ENCODE peak calls at places on chromosomes 12 and 14, in eight cellular contexts. One of them, this sample, is unnamed. For H3K4me1 and H3K36me3, the result is how much of the 10 kb centered on the place peaks cover.

GRCh38 chr14:50560929-50561280 is 960 bp downstream of the ATL1 start:
- DNase-seq in transverse colon: peak
- DNase-seq in SK-N-SH: peak
- DNase-seq in sigmoid colon: peak
- DNase-seq in endothelial cell of umbilical vein: peak
- DNase-seq in suprapubic skin: peak
- DNase-seq in H1: peak
- DNase-seq in HCT116: no peak
- DNase-seq in this sample: peak

GRCh38 chr12:13539051-13539450 is 342.5 kb downstream of the EMP1 start:
- DNase-seq in transverse colon: no peak
- DNase-seq in SK-N-SH: no peak
- DNase-seq in sigmoid colon: no peak
- DNase-seq in endothelial cell of umbilical vein: no peak
- DNase-seq in suprapubic skin: no peak
- DNase-seq in H1: no peak
- DNase-seq in HCT116: no peak
- DNase-seq in this sample: no peak

GRCh38 chr14:69268763-69269162 is 8.8 kb downstream of the GALNT16 start:
- DNase-seq in transverse colon: no peak
- DNase-seq in SK-N-SH: no peak
- DNase-seq in sigmoid colon: no peak
- DNase-seq in endothelial cell of umbilical vein: peak
- DNase-seq in suprapubic skin: no peak
- DNase-seq in H1: no peak
- DNase-seq in HCT116: no peak
- DNase-seq in this sample: no peak

GRCh38 chr12:47910486-47910885 is 5.7 kb upstream of the VDR start:
- DNase-seq in transverse colon: no peak
- DNase-seq in SK-N-SH: no peak
- DNase-seq in sigmoid colon: peak
- DNase-seq in endothelial cell of umbilical vein: no peak
- DNase-seq in suprapubic skin: no peak
- DNase-seq in H1: no peak
- DNase-seq in HCT116: no peak
- DNase-seq in this sample: no peak

GRCh38 chr12:9736931-9737705 is 4.2 kb upstream of the CLECL1 start:
- DNase-seq in transverse colon: no peak
- DNase-seq in SK-N-SH: no peak
- DNase-seq in sigmoid colon: no peak
- DNase-seq in endothelial cell of umbilical vein: peak
- DNase-seq in suprapubic skin: no peak
- DNase-seq in H1: no peak
- DNase-seq in HCT116: no peak
- DNase-seq in this sample: no peak

GRCh38 chr12:14578646-14579045 is 11.0 kb upstream of the PLBD1 start:
- DNase-seq in transverse colon: no peak
- DNase-seq in SK-N-SH: no peak
- DNase-seq in sigmoid colon: no peak
- DNase-seq in endothelial cell of umbilical vein: no peak
- DNase-seq in suprapubic skin: no peak
- DNase-seq in H1: no peak
- DNase-seq in HCT116: no peak
- DNase-seq in this sample: no peak

GRCh38 chr12:117111386-117112267 is 12.4 kb upstream of the TESC start:
- DNase-seq in transverse colon: no peak
- DNase-seq in SK-N-SH: no peak
- DNase-seq in sigmoid colon: no peak
- DNase-seq in endothelial cell of umbilical vein: no peak
- DNase-seq in suprapubic skin: no peak
- DNase-seq in H1: peak
- DNase-seq in HCT116: no peak
- DNase-seq in this sample: no peak

GRCh38 chr12:67909091-67909531 is 80.1 kb upstream of the IFNG-AS1 start:
- DNase-seq in transverse colon: no peak
- DNase-seq in SK-N-SH: no peak
- DNase-seq in sigmoid colon: no peak
- DNase-seq in endothelial cell of umbilical vein: no peak
- DNase-seq in suprapubic skin: no peak
- DNase-seq in H1: no peak
- DNase-seq in HCT116: no peak
- DNase-seq in this sample: no peak

GRCh38 chr12:80187660-80188090 is 88.3 kb downstream of the OTOGL start:
- DNase-seq in transverse colon: no peak
- DNase-seq in SK-N-SH: no peak
- DNase-seq in sigmoid colon: no peak
- DNase-seq in endothelial cell of umbilical vein: peak
- DNase-seq in suprapubic skin: no peak
- DNase-seq in H1: no peak
- DNase-seq in HCT116: no peak
- DNase-seq in this sample: no peak

GRCh38 chr12:113292091-113292490 is 42.8 kb downstream of the SLC8B1 start:
- DNase-seq in transverse colon: no peak
- DNase-seq in SK-N-SH: no peak
- DNase-seq in sigmoid colon: no peak
- DNase-seq in endothelial cell of umbilical vein: no peak
- DNase-seq in suprapubic skin: no peak
- DNase-seq in H1: no peak
- DNase-seq in HCT116: no peak
- DNase-seq in this sample: no peak

GRCh38 chr12:120703311-120703942 is 6.8 kb upstream of the UNC119B start:
- DNase-seq in transverse colon: no peak
- DNase-seq in SK-N-SH: no peak
- DNase-seq in sigmoid colon: no peak
- DNase-seq in endothelial cell of umbilical vein: no peak
- DNase-seq in suprapubic skin: no peak
- DNase-seq in H1: no peak
- DNase-seq in HCT116: no peak
- DNase-seq in this sample: no peak

GRCh38 chr14:104680806-104681688 is 8.4 kb upstream of the INF2 start:
- DNase-seq in transverse colon: peak
- DNase-seq in SK-N-SH: no peak
- DNase-seq in sigmoid colon: peak
- DNase-seq in endothelial cell of umbilical vein: peak
- DNase-seq in suprapubic skin: peak
- DNase-seq in H1: no peak
- DNase-seq in HCT116: no peak
- DNase-seq in this sample: peak

GRCh38 chr12:77087427-77087826 is 22.1 kb upstream of the E2F7 start:
- DNase-seq in transverse colon: no peak
- DNase-seq in SK-N-SH: no peak
- DNase-seq in sigmoid colon: no peak
- DNase-seq in endothelial cell of umbilical vein: peak
- DNase-seq in suprapubic skin: no peak
- DNase-seq in H1: no peak
- DNase-seq in HCT116: no peak
- DNase-seq in this sample: no peak

GRCh38 chr14:98070521-98070920 is 1201.5 kb downstream of the BCL11B start:
- DNase-seq in transverse colon: no peak
- DNase-seq in SK-N-SH: no peak
- DNase-seq in sigmoid colon: no peak
- DNase-seq in endothelial cell of umbilical vein: no peak
- DNase-seq in suprapubic skin: no peak
- DNase-seq in H1: no peak
- DNase-seq in HCT116: no peak
- DNase-seq in this sample: no peak

GRCh38 chr12:128966411-128966810 is 113.1 kb downstream of the GLT1D1 start:
- DNase-seq in transverse colon: no peak
- DNase-seq in SK-N-SH: no peak
- DNase-seq in sigmoid colon: no peak
- DNase-seq in endothelial cell of umbilical vein: no peak
- DNase-seq in suprapubic skin: no peak
- DNase-seq in H1: no peak
- DNase-seq in HCT116: no peak
- DNase-seq in this sample: no peak

GRCh38 chr12:113712481-113712880 is 240.8 kb upstream of the LHX5 start:
- DNase-seq in transverse colon: no peak
- DNase-seq in SK-N-SH: no peak
- DNase-seq in sigmoid colon: no peak
- DNase-seq in endothelial cell of umbilical vein: no peak
- DNase-seq in suprapubic skin: no peak
- DNase-seq in H1: no peak
- DNase-seq in HCT116: no peak
- DNase-seq in this sample: no peak

GRCh38 chr12:124561231-124561630 is 6.2 kb downstream of the NCOR2 start:
- DNase-seq in transverse colon: no peak
- DNase-seq in SK-N-SH: no peak
- DNase-seq in sigmoid colon: no peak
- DNase-seq in endothelial cell of umbilical vein: no peak
- DNase-seq in suprapubic skin: no peak
- DNase-seq in H1: no peak
- DNase-seq in HCT116: no peak
- DNase-seq in this sample: no peak

GRCh38 chr12:130435826-130436225 is 98.1 kb downstream of the PIWIL1 start:
- DNase-seq in transverse colon: no peak
- DNase-seq in SK-N-SH: no peak
- DNase-seq in sigmoid colon: peak
- DNase-seq in endothelial cell of umbilical vein: no peak
- DNase-seq in suprapubic skin: no peak
- DNase-seq in H1: no peak
- DNase-seq in HCT116: no peak
- DNase-seq in this sample: no peak

DNA sequence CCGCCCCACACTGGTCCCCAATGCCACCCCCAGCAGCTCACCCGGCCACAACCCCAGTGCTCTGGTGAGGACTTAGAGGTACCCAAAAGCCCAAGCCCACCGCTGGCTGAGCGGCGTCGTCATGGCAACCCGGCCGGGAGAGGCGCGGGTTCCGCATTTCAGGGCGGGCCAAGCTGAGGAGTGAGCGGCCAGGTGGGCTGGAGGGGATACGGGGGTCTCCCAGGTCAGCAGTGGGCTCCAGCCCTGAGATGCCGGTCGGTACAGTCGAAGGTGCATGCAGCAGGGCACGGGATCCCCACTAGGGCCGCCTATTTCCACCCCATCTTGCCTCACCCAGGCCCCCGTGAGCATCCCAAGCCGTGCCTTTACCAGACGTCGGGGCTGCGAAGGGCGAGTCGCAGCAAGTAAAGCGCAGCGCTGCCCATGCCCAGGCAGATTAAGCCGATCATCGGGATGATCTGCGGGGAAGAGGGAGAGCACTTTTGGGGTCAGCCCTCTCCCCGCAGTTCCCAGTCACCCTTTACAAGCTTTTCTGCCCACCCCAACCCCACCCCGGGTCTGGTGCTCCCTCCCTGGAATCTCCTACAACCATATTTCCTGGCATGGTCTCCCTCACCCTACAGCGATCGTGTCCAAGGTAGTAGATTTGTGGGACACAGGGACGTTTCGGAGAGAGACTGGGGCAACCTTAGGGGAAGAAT is 6.9 kb downstream of the SHMT2 start:
- DNase-seq in transverse colon: no peak
- DNase-seq in SK-N-SH: no peak
- DNase-seq in sigmoid colon: no peak
- DNase-seq in endothelial cell of umbilical vein: no peak
- DNase-seq in suprapubic skin: no peak
- DNase-seq in H1: peak
- DNase-seq in HCT116: no peak
- DNase-seq in this sample: no peak
- TF ChIP-seq POLR2AphosphoS5 in transverse colon: no peak
- TF ChIP-seq POLR2AphosphoS5 in SK-N-SH: no peak
- TF ChIP-seq POLR2AphosphoS5 in sigmoid colon: no peak
- TF ChIP-seq POLR2AphosphoS5 in endothelial cell of umbilical vein: no peak
- TF ChIP-seq POLR2AphosphoS5 in suprapubic skin: no peak
- TF ChIP-seq POLR2AphosphoS5 in H1: peak
- TF ChIP-seq POLR2AphosphoS5 in HCT116: peak
- TF ChIP-seq POLR2AphosphoS5 in this sample: no peak

GRCh38 chr12:12441891-12442461 is 85.1 kb downstream of the BORCS5 start:
- DNase-seq in transverse colon: no peak
- DNase-seq in SK-N-SH: no peak
- DNase-seq in sigmoid colon: no peak
- DNase-seq in endothelial cell of umbilical vein: no peak
- DNase-seq in suprapubic skin: no peak
- DNase-seq in H1: no peak
- DNase-seq in HCT116: no peak
- DNase-seq in this sample: no peak
- H3K4me1 ChIP-seq in transverse colon: under half
- H3K4me1 ChIP-seq in SK-N-SH: under half
- H3K4me1 ChIP-seq in sigmoid colon: under half
- H3K4me1 ChIP-seq in endothelial cell of umbilical vein: half or more
- H3K4me1 ChIP-seq in suprapubic skin: under half
- H3K4me1 ChIP-seq in H1: under half
- H3K4me1 ChIP-seq in HCT116: under half
- H3K4me1 ChIP-seq in this sample: under half

DNA sequence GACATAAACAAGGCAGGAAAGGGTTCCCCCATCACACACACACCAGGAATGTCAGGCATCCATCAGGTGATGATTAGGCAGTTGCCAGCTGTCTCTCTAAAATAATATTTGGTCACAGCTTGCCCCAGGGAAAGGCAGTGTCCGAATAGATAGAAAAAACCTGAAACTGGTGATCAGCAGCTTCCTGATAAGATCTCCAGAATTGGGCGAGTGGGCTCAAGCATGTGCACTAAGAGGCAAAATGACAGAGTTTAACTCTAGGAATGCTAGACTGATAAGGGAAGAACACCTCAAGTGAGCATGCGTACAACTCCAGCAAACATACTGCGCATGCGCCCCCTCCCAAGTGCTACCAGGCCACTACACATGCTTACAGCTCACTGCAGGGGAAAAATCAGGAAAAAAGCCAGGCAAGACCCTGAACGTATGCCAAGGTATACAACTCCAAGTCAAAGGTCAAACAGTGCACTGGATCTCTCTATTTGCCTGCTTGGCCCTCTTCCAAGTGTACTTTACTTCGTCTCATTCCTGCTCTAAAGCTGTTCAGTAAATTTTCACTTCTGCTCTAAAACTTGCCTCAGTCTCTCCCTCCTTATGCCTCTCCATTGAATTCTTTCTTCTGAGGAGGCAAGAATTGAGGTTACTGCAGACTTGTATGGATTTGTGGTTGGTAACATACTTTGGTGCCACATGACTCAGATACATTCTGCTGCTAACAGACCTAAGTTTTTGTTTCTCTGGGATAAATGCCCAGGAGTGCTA is 73.5 kb upstream of the VASH1 start:
- DNase-seq in transverse colon: peak
- DNase-seq in SK-N-SH: no peak
- DNase-seq in sigmoid colon: no peak
- DNase-seq in endothelial cell of umbilical vein: no peak
- DNase-seq in suprapubic skin: no peak
- DNase-seq in H1: peak
- DNase-seq in HCT116: no peak
- DNase-seq in this sample: no peak
- H3K36me3 ChIP-seq in transverse colon: under half
- H3K36me3 ChIP-seq in SK-N-SH: under half
- H3K36me3 ChIP-seq in sigmoid colon: under half
- H3K36me3 ChIP-seq in endothelial cell of umbilical vein: under half
- H3K36me3 ChIP-seq in suprapubic skin: under half
- H3K36me3 ChIP-seq in H1: under half
- H3K36me3 ChIP-seq in HCT116: under half
- H3K36me3 ChIP-seq in this sample: under half

DNA sequence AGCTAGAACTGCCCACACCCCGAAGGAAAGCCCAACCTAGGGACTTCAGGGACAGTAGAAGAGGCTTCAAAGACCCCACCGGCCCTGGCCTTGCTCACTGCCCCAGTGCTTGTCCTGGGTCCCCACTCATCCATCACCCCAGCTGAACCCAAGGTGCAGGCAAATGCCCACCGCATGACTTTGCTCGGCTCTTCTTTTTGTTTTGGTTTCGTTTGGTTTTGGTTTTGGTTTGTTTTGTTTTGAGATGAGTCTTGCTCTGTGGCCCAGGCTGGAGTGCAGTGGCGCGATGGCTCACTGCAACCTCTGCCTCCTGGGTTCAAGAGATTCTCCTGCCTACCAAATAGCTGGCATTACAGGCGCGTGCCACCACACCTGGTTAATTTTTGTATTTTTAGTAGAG is 9.0 kb downstream of the CCDC85C start:
- DNase-seq in transverse colon: no peak
- DNase-seq in SK-N-SH: no peak
- DNase-seq in sigmoid colon: no peak
- DNase-seq in endothelial cell of umbilical vein: no peak
- DNase-seq in suprapubic skin: no peak
- DNase-seq in H1: no peak
- DNase-seq in HCT116: no peak
- DNase-seq in this sample: no peak
- TF ChIP-seq POLR2AphosphoS5 in transverse colon: no peak
- TF ChIP-seq POLR2AphosphoS5 in SK-N-SH: no peak
- TF ChIP-seq POLR2AphosphoS5 in sigmoid colon: no peak
- TF ChIP-seq POLR2AphosphoS5 in endothelial cell of umbilical vein: no peak
- TF ChIP-seq POLR2AphosphoS5 in suprapubic skin: no peak
- TF ChIP-seq POLR2AphosphoS5 in H1: no peak
- TF ChIP-seq POLR2AphosphoS5 in HCT116: no peak
- TF ChIP-seq POLR2AphosphoS5 in this sample: no peak